ENCODE peak calls at places on chromosomes 7 and 10, in six cellular contexts. D is nucleus accumbens; F is NCI-H2081 treated with DMSO at 0.1 percent for 48 hours; R is stimulated activated CD4-positive, alpha-beta T cell treated with anti-CD3 and anti-CD28 coated beads, Interleukin-2, amount 100 ng/mL, for 48 hours; C is mucosa of gallbladder; S is naive thymus-derived CD8-positive, alpha-beta T cell. J is an unnamed sample.

GRCh38 chr7:149477494-149478443 is 16.9 kb upstream of the ZNF777 start:
- DNase-seq in D (no peak), S (no peak), R (no peak), C (peak), F (no peak), J (no peak)

GRCh38 chr10:101646369-101646768 is 48.6 kb downstream of the FBXW4 start:
- DNase-seq in S (no peak), F (no peak), R (no peak), D (peak), C (no peak), J (no peak)

GRCh38 chr7:45890125-45890901 is 2.0 kb downstream of the IGFBP1 start:
- DNase-seq in F (no peak), S (no peak), C (no peak), R (no peak), D (no peak), J (no peak)

GRCh38 chr7:152312316-152312715 is 123.5 kb downstream of the KMT2C start:
- DNase-seq in C (no peak), S (no peak), D (no peak), F (no peak), R (no peak), J (no peak)

GRCh38 chr10:55491712-55492111 is 690.7 kb upstream of the PCDH15 start:
- DNase-seq in D (no peak), R (no peak), S (no peak), C (no peak), F (no peak), J (no peak)

GRCh38 chr7:101882595-101883564 is 65.5 kb downstream of the CUX1 start:
- DNase-seq in F (peak), C (peak), R (no peak), S (no peak), D (peak), J (no peak)

GRCh38 chr10:118041316-118041715 is 5.4 kb downstream of the RAB11FIP2 start:
- DNase-seq in C (no peak), F (no peak), S (no peak), R (no peak), D (no peak), J (no peak)

GRCh38 chr10:46230615-46231014 is 56.2 kb upstream of the ANTXRL start:
- DNase-seq in R (no peak), D (no peak), S (no peak), F (no peak), C (no peak), J (no peak)

GRCh38 chr7:14507617-14508016 is 394.9 kb downstream of the DGKB start:
- DNase-seq in R (no peak), C (peak), F (peak), S (no peak), D (no peak), J (no peak)

GRCh38 chr7:99407849-99408346 is 499 bp downstream of the PDAP1 start:
- DNase-seq in C (no peak), R (peak), S (peak), F (peak), D (peak), J (no peak)

J was measured in GM12891.